ENCODE peak calls at places on chromosome 12, in ten cellular contexts. L is fibroblast of pulmonary artery; R is natural killer cell; Y is cardiac fibroblast; Z is Ammon's horn; I is activated CD4-positive, alpha-beta T cell treated with anti-CD3 and anti-CD28 coated beads for 24 hours; S is stimulated activated CD8-positive, alpha-beta memory T cell treated with anti-CD3 and anti-CD28 coated beads, Interleukin-12 subunit alpha, Interleukin-12 subunit beta, amount 100 ng/mL, for 1 hour; U is AG20443; O is lower lobe of right lung; N is GM18507. G is an unnamed sample.
A peak's percentile ranks its signal among the peaks of the same experiment; 100 is the strongest.

GRCh38 chr12:9784816-9785215 is 24.1 kb upstream of the CD69 start:
- DNase-seq in L (no peak), R (no peak), Y (no peak), Z (no peak), I (no peak), S (no peak), U (no peak), O (no peak), N (no peak), G (no peak)

GRCh38 chr12:96383991-96384390 is 16.2 kb downstream of the CDK17 start:
- DNase-seq in L (peak; percentile 58), R (no peak), Y (peak; percentile 64), Z (no peak), I (no peak), S (no peak), U (no peak), O (no peak), N (no peak), G (no peak)

GRCh38 chr12:32755051-32755653 is 545 bp downstream of the YARS2 start:
- DNase-seq in L (peak; percentile 72), R (peak; percentile 62), Y (peak; percentile 76), Z (peak; percentile 68), I (peak; percentile 49), S (peak; percentile 20), U (peak; percentile 70), O (peak; percentile 85), N (peak; percentile 30), G (peak; percentile 80)

GRCh38 chr12:57888407-57889157 is 42.1 kb upstream of the CTDSP2 start:
- DNase-seq in L (peak; percentile 55), R (no peak), Y (peak; percentile 62), Z (peak; percentile 84), I (no peak), S (no peak), U (peak; percentile 46), O (no peak), N (no peak), G (peak; percentile 68)

GRCh38 chr12:22276313-22276712 is 58.2 kb downstream of the ST8SIA1 start:
- DNase-seq in L (no peak), R (no peak), Y (no peak), Z (no peak), I (no peak), S (no peak), U (no peak), O (no peak), N (no peak), G (peak; percentile 46)

GRCh38 chr12:50081096-50081808 is 3.9 kb upstream of the SMARCD1 start:
- DNase-seq in L (no peak), R (no peak), Y (no peak), Z (no peak), I (no peak), S (no peak), U (no peak), O (peak; percentile 23), N (no peak), G (no peak)

GRCh38 chr12:3168775-3169221 is 91.6 kb downstream of the TSPAN9 start:
- DNase-seq in L (peak; percentile 92), R (no peak), Y (peak; percentile 80), Z (peak; percentile 16), I (peak; percentile 5), S (no peak), U (peak; percentile 90), O (no peak), N (no peak), G (peak; percentile 59)

GRCh38 chr12:120356567-120357030 is 12.4 kb downstream of the MSI1 start:
- DNase-seq in L (peak; percentile 88), R (peak; percentile 71), Y (peak; percentile 89), Z (peak; percentile 91), I (peak; percentile 61), S (peak; percentile 62), U (peak; percentile 92), O (peak; percentile 74), N (peak; percentile 72), G (peak; percentile 93)

GRCh38 chr12:110340706-110341105 is 59.7 kb downstream of the ATP2A2 start:
- DNase-seq in L (no peak), R (no peak), Y (no peak), Z (no peak), I (no peak), S (no peak), U (no peak), O (no peak), N (no peak), G (no peak)

GRCh38 chr12:131681257-131681620 is 29.7 kb upstream of the SFSWAP start:
- DNase-seq in L (no peak), R (no peak), Y (no peak), Z (no peak), I (no peak), S (no peak), U (no peak), O (no peak), N (no peak), G (peak; percentile 13)

GRCh38 chr12:57276935-57277563 is 26.1 kb upstream of the STAC3 start:
- DNase-seq in L (peak; percentile 51), R (no peak), Y (peak; percentile 57), Z (no peak), I (no peak), S (no peak), U (peak; percentile 49), O (no peak), N (no peak), G (peak; percentile 55)

GRCh38 chr12:116863275-116863767 is 17.9 kb downstream of the HRK start:
- DNase-seq in L (no peak), R (no peak), Y (no peak), Z (no peak), I (no peak), S (no peak), U (peak; percentile 43), O (no peak), N (no peak), G (no peak)

GRCh38 chr12:32490801-32491200 is 91.4 kb downstream of the FGD4 start:
- DNase-seq in L (no peak), R (no peak), Y (no peak), Z (no peak), I (no peak), S (no peak), U (no peak), O (no peak), N (no peak), G (no peak)

GRCh38 chr12:124529595-124530276 is 37.7 kb downstream of the NCOR2 start:
- DNase-seq in L (no peak), R (no peak), Y (no peak), Z (no peak), I (no peak), S (no peak), U (no peak), O (no peak), N (no peak), G (peak; percentile 76)

GRCh38 chr12:49806321-49806813 is 21.8 kb downstream of the NCKAP5L start:
- DNase-seq in L (no peak), R (no peak), Y (no peak), Z (no peak), I (no peak), S (no peak), U (no peak), O (no peak), N (no peak), G (no peak)

GRCh38 chr12:122499991-122500684 is 594 bp downstream of the ZCCHC8 start:
- DNase-seq in L (peak; percentile 64), R (peak; percentile 46), Y (peak; percentile 66), Z (no peak), I (peak; percentile 14), S (peak; percentile 25), U (peak; percentile 70), O (peak; percentile 66), N (peak; percentile 7), G (peak; percentile 78)

GRCh38 chr12:98754095-98754494 is 109.0 kb downstream of the APAF1 start:
- DNase-seq in L (peak; percentile 7), R (no peak), Y (peak; percentile 6), Z (peak; percentile 84), I (no peak), S (no peak), U (peak; percentile 61), O (no peak), N (peak; percentile 81), G (peak; percentile 48)

GRCh38 chr12:537772-538171 is 78.0 kb downstream of the B4GALNT3 start:
- DNase-seq in L (no peak), R (no peak), Y (no peak), Z (no peak), I (no peak), S (no peak), U (no peak), O (no peak), N (no peak), G (no peak)

GRCh38 chr12:83827860-83828259 is 1084.7 kb downstream of the SLC6A15 start:
- DNase-seq in L (no peak), R (no peak), Y (peak; percentile 4), Z (no peak), I (no peak), S (no peak), U (no peak), O (no peak), N (no peak), G (no peak)

GRCh38 chr12:83265798-83266197 is 579.1 kb downstream of the TMTC2 start:
- DNase-seq in L (no peak), R (no peak), Y (no peak), Z (no peak), I (no peak), S (no peak), U (no peak), O (no peak), N (no peak), G (no peak)

GRCh38 chr12:29103539-29103974 is 45.5 kb upstream of the FAR2 start:
- DNase-seq in L (no peak), R (no peak), Y (no peak), Z (peak; percentile 9), I (peak; percentile 24), S (peak; percentile 20), U (no peak), O (no peak), N (peak; percentile 18), G (no peak)

GRCh38 chr12:6541371-6542165 is 7.3 kb downstream of the GAPDH start:
- DNase-seq in L (no peak), R (no peak), Y (no peak), Z (no peak), I (no peak), S (no peak), U (no peak), O (no peak), N (no peak), G (peak; percentile 53)

GRCh38 chr12:123942277-123942653 is 30.4 kb downstream of the CCDC92 start:
- DNase-seq in L (peak; percentile 78), R (no peak), Y (peak; percentile 52), Z (peak; percentile 76), I (no peak), S (no peak), U (peak; percentile 86), O (no peak), N (no peak), G (peak; percentile 87)

G was measured in myocyte.